ENCODE peak calls at places on chromosomes 2 and 18, in seven cellular contexts. I is astrocyte; A is NT2/D1; E is trophoblast cell; W is endothelial cell of umbilical vein; D is psoas muscle; C is CD4-positive, alpha-beta memory T cell. L is an unnamed sample. For H3K4me1, the result is how much of the 10 kb centered on the place peaks cover.

GRCh38 chr2:144678741-144679140 is 158.8 kb upstream of the ZEB2 start:
- DNase-seq in D (no peak), E (no peak), W (no peak), A (no peak), C (no peak), I (no peak), L (no peak)

GRCh38 chr2:155235710-155236109 is 537.2 kb downstream of the KCNJ3 start:
- DNase-seq in I (no peak), A (no peak), D (no peak), W (no peak), E (no peak), C (no peak), L (no peak)

GRCh38 chr18:37270046-37270665 is 295.4 kb downstream of the CELF4 start:
- DNase-seq in I (peak), D (no peak), A (peak), E (peak), C (peak), W (peak), L (peak)

GRCh38 chr2:234998404-234999211 is 46.8 kb downstream of the SH3BP4 start:
- DNase-seq in A (no peak), C (no peak), E (peak), I (no peak), W (no peak), D (no peak), L (no peak)

GRCh38 chr2:9905413-9905812 is 46.1 kb upstream of the GRHL1 start:
- DNase-seq in W (no peak), C (no peak), A (no peak), I (no peak), D (no peak), E (peak), L (peak)

GRCh38 chr2:168663993-168664392 is 138.4 kb upstream of the NOSTRIN start:
- DNase-seq in W (no peak), C (no peak), E (peak), D (no peak), I (peak), A (no peak), L (peak)

GRCh38 chr2:132884292-132884691 is 214.3 kb upstream of the LYPD1 start:
- DNase-seq in W (no peak), C (no peak), A (no peak), E (no peak), I (no peak), D (no peak), L (no peak)

GRCh38 chr2:121090088-121090715 is 194.8 kb downstream of the TFCP2L1 start:
- DNase-seq in D (no peak), W (no peak), I (no peak), E (no peak), C (no peak), A (no peak), L (no peak)

GRCh38 chr2:196145256-196145655 is 26.1 kb downstream of the STK17B start:
- DNase-seq in A (no peak), W (no peak), D (no peak), E (no peak), C (no peak), I (peak), L (no peak)

GRCh38 chr2:168705534-168706470 is 96.6 kb upstream of the NOSTRIN start:
- DNase-seq in W (peak), I (no peak), C (no peak), A (no peak), E (peak), D (no peak), L (no peak)

GRCh38 chr2:100067796-100068195 is 74.6 kb downstream of the AFF3 start:
- DNase-seq in E (no peak), I (no peak), C (no peak), W (no peak), A (no peak), D (no peak), L (no peak)

GRCh38 chr2:151869296-151869695 is 41.1 kb upstream of the ARL5A start:
- DNase-seq in C (no peak), E (no peak), D (no peak), A (no peak), W (no peak), I (no peak), L (no peak)

GRCh38 chr18:48123965-48124364 is 193.5 kb upstream of the SMAD2 start:
- DNase-seq in D (no peak), C (no peak), I (no peak), E (no peak), A (no peak), W (no peak), L (no peak)

DNA sequence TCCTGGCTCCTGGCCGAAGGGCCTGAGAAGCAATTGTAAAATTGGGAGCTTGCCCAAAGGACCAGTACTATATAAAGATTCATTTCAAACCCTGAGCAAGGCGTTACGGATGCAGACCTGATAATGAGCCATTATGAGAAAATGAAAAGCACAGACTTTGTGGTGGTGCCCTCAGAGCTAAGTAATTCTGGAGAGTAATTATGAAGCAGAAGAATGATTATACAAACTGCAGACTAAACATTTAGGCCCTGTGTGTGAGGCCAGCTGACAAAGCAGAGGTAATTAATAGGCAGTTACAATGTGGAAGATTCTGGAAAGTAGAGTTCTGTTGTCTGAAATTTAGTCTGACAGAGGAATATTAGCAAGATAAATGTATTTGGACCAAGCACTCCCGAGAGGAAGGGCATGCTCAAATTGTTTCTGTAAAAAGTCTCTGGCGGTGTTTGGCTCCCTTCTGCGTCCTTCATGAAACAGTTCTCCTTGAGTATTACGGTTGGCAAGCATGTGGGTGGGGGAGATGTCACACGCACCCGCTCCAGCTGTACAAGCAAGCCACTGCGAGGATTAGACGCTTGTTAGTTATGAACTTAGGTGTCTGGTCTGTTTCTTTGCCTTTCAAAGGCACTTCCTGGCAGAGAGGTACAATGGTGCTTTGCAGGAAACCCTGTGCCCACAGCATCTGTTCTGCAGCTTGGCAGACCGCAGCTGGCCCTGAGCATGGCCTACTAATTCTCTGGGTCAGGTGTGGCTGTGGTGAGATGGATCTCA is 45.5 kb downstream of the CDC42EP3 start:
- DNase-seq in E (no peak), D (no peak), A (no peak), I (peak), C (peak), W (no peak), L (no peak)
- H3K4me1 ChIP-seq in E (under half), D (half or more), A (under half), I (half or more), C (half or more), W (under half), L (under half)

GRCh38 chr2:137873860-137874259 is 90.4 kb upstream of the HNMT start:
- DNase-seq in I (no peak), A (no peak), W (no peak), D (no peak), C (no peak), E (no peak), L (no peak)
- H3K4me1 ChIP-seq in I (under half), A (under half), W (under half), D (under half), C (under half), E (under half), L (under half)

DNA sequence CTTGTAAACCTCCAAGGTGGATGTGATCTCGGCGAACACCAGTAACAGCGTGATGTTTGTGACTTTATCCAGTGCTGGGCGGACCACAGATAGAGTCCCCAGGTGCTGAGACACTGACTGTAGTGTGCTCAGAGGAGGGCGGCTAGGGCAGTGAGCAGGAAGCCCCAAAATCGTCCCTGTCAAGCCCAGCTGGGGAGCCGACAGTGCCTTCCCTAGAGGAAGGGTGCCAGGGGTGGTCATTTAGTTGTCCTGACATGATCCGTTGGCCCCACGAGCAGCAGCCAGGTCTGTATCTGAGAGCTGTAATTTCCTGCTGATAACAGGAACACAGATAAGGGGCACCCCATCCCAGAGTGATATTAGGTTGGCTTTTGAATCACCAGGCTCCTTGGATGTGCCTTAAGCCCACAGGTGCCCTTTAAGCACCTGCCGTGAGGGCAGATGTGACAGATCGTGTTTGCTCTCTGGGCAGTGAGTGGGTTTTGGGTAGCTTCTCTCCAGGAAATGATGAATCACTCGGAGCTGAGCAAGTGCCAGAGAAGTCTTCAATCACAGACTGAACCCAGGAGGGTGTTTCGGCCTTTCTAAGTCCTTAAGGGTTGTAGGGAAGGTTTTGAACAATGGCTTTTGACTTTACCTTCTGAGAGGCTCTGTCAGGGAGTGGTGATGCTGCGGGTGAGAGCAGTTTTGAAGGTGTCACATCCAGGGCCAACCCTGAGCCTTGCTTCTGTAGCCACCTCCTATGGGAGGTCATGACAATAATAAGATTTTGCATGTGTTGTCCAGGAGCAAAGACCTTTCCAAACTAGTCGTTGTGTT is 7.7 kb downstream of the LPIN1 start:
- DNase-seq in E (no peak), W (peak), I (peak), A (no peak), C (peak), D (peak), L (peak)
- H3K4me1 ChIP-seq in E (under half), W (under half), I (under half), A (under half), C (half or more), D (half or more), L (under half)

GRCh38 chr18:55287935-55288868 is 299.8 kb downstream of the TCF4 start:
- DNase-seq in A (no peak), C (no peak), E (no peak), D (no peak), I (no peak), W (peak), L (no peak)
- H3K4me1 ChIP-seq in A (under half), C (under half), E (under half), D (half or more), I (under half), W (under half), L (under half)

GRCh38 chr2:60442608-60443007 is 110.8 kb downstream of the BCL11A start:
- DNase-seq in A (no peak), I (no peak), W (no peak), E (no peak), D (no peak), C (no peak), L (peak)

GRCh38 chr2:60439219-60439974 is 114.1 kb downstream of the BCL11A start:
- DNase-seq in A (no peak), C (no peak), E (peak), W (no peak), D (no peak), I (no peak), L (no peak)

GRCh38 chr2:60440761-60441160 is 112.7 kb downstream of the BCL11A start:
- DNase-seq in D (no peak), A (no peak), C (no peak), W (no peak), E (no peak), I (no peak), L (no peak)

GRCh38 chr2:60440080-60440753 is 113.2 kb downstream of the BCL11A start:
- DNase-seq in I (no peak), C (no peak), E (no peak), A (no peak), W (no peak), D (no peak), L (no peak)

GRCh38 chr2:60441791-60442190 is 111.7 kb downstream of the BCL11A start:
- DNase-seq in D (no peak), C (no peak), I (no peak), E (peak), W (no peak), A (no peak), L (peak)
- H3K4me1 ChIP-seq in D (under half), C (under half), I (under half), E (under half), W (under half), A (under half), L (under half)

L was measured in foreskin keratinocyte.